ENCODE peak calls at places on chromosomes 1 and 21, in seven cellular contexts. H is stimulated activated CD4-positive, alpha-beta T cell treated with anti-CD3 and anti-CD28 coated beads, TNF-alpha, amount 100 ng/mL, for 48 hours; G is NCI-H146; L is stimulated activated naive B cell treated with anti-CD40 and anti-IgM and Interleukin-4, amounts not matched to agents 10 μg/mL and 1 μg/mL and 100 μg/mL, for 72 hours; T is substantia nigra; M is KG1; F is stomach. Z is an unnamed sample.

GRCh38 chr1:193417420-193417819 is 231.0 kb upstream of the B3GALT2 start:
- DNase-seq in T (no peak), L (peak; percentile 5), G (no peak), F (no peak), H (no peak), M (no peak), Z (no peak)

GRCh38 chr1:181097242-181097641 is 8.7 kb downstream of the IER5 start:
- DNase-seq in H (no peak), M (no peak), L (no peak), F (no peak), T (no peak), G (no peak), Z (no peak)

GRCh38 chr1:11826946-11827345 is 20.6 kb downstream of the NPPA start:
- DNase-seq in T (no peak), H (no peak), M (no peak), L (no peak), G (no peak), F (no peak), Z (no peak)

GRCh38 chr1:209246660-209247059 is 336.9 kb upstream of the CAMK1G start:
- DNase-seq in L (no peak), F (no peak), T (no peak), M (no peak), H (no peak), G (no peak), Z (no peak)

GRCh38 chr21:44462834-44463200 is 7.5 kb downstream of the LRRC3 start:
- DNase-seq in M (no peak), G (no peak), L (no peak), F (no peak), H (no peak), T (no peak), Z (no peak)

GRCh38 chr1:226651041-226651731 is 87.9 kb downstream of the ITPKB start:
- DNase-seq in G (no peak), T (no peak), L (no peak), H (no peak), F (no peak), M (no peak), Z (no peak)

GRCh38 chr21:33268736-33269441 is 2.7 kb downstream of the IL10RB start:
- DNase-seq in H (no peak), T (no peak), F (peak; percentile 99), M (no peak), G (peak; percentile 95), L (peak; percentile 53), Z (no peak)

GRCh38 chr1:162633327-162633762 is 1.1 kb downstream of the DDR2 start:
- DNase-seq in M (no peak), L (no peak), T (no peak), H (no peak), F (no peak), G (no peak), Z (no peak)

GRCh38 chr1:119713039-119713537 is 1.4 kb downstream of the PHGDH start:
- DNase-seq in T (peak; percentile 35), G (no peak), H (no peak), F (no peak), L (no peak), M (peak; percentile 34), Z (no peak)

GRCh38 chr1:93576346-93576745 is 105.3 kb downstream of the BCAR3 start:
- DNase-seq in M (no peak), L (no peak), H (no peak), F (no peak), T (peak; percentile 65), G (peak; percentile 90), Z (no peak)

GRCh38 chr1:191134796-191135195 is 657.1 kb upstream of the BRINP3 start:
- DNase-seq in M (no peak), L (no peak), H (no peak), T (no peak), G (peak; percentile 18), F (no peak), Z (no peak)

GRCh38 chr1:31759266-31760023 is 4.7 kb downstream of the ADGRB2 start:
- DNase-seq in M (no peak), G (no peak), H (no peak), L (no peak), F (no peak), T (no peak), Z (no peak)

GRCh38 chr1:239987103-239987745 is 104.5 kb upstream of the FMN2 start:
- DNase-seq in T (no peak), M (peak; percentile 45), G (peak; percentile 20), F (peak; percentile 62), L (no peak), H (no peak), Z (no peak)

GRCh38 chr1:216523043-216523442 is 99.8 kb upstream of the USH2A start:
- DNase-seq in F (no peak), M (no peak), T (no peak), H (no peak), G (no peak), L (no peak), Z (no peak)

GRCh38 chr1:86741947-86742572 is 37.7 kb downstream of the SH3GLB1 start:
- DNase-seq in G (peak; percentile 37), L (no peak), H (peak; percentile 11), M (no peak), F (peak; percentile 47), T (no peak), Z (no peak)

GRCh38 chr21:34845521-34846213 is 176.9 kb downstream of the CLIC6 start:
- DNase-seq in M (no peak), T (no peak), G (no peak), F (peak; percentile 82), L (peak; percentile 26), H (no peak), Z (no peak)

Z was measured in GDM1.